ENCODE peak calls at places on chromosomes 11 and 22, in eight cellular contexts. G is transverse colon, E is heart left ventricle, P is uterus, V is lower leg skin, O is tibial nerve, H is IMR-90, R is ovary. C is an unnamed sample.

GRCh38 chr11:32210601-32211000 is 119.7 kb downstream of the RCN1 start:
- DNase-seq in R (no peak), P (no peak), E (no peak), V (no peak), G (no peak), H (peak), O (no peak), C (no peak)

GRCh38 chr22:26927841-26928240 is 270.5 kb downstream of the MIAT start:
- DNase-seq in H (no peak), O (no peak), V (no peak), E (no peak), P (no peak), G (no peak), R (no peak), C (no peak)

GRCh38 chr11:59918987-59919589 is 19.1 kb upstream of the OOSP1 start:
- DNase-seq in H (peak), P (no peak), O (peak), V (no peak), R (no peak), E (no peak), G (peak), C (peak)

GRCh38 chr11:32511926-32512325 is 71.7 kb upstream of the EIF3M start:
- DNase-seq in O (no peak), P (no peak), R (no peak), V (no peak), E (no peak), H (no peak), G (no peak), C (no peak)

GRCh38 chr22:49527611-49528419 is 299.9 kb downstream of the BRD1 start:
- DNase-seq in E (no peak), V (no peak), H (no peak), G (no peak), P (no peak), R (no peak), O (no peak), C (peak)

GRCh38 chr22:46017166-46017565 is 40.2 kb upstream of the WNT7B start:
- DNase-seq in E (no peak), O (no peak), V (no peak), P (no peak), R (no peak), H (peak), G (no peak), C (no peak)

GRCh38 chr11:10808553-10809372 is at the start of gene EIF4G2:
- DNase-seq in O (peak), E (peak), V (peak), H (peak), P (peak), G (peak), R (peak), C (peak)

GRCh38 chr11:44601471-44602370 is 36.3 kb downstream of the CD82 start:
- DNase-seq in R (no peak), H (no peak), V (no peak), P (no peak), G (peak), E (no peak), O (no peak), C (no peak)

GRCh38 chr11:9601041-9601875 is 27.8 kb downstream of the WEE1 start:
- DNase-seq in P (no peak), V (no peak), H (peak), R (no peak), G (peak), O (no peak), E (peak), C (no peak)

GRCh38 chr22:46066691-46067090 is 83.6 kb upstream of the PPARA start:
- DNase-seq in P (peak), R (peak), E (peak), G (peak), H (no peak), V (no peak), O (no peak), C (no peak)

GRCh38 chr11:62556872-62557631 is 10.4 kb upstream of the AHNAK start:
- DNase-seq in H (peak), P (no peak), V (no peak), E (no peak), G (peak), R (no peak), O (no peak), C (peak)

GRCh38 chr11:62559204-62559603 is 12.6 kb upstream of the AHNAK start:
- DNase-seq in O (no peak), P (no peak), R (peak), G (no peak), E (no peak), H (no peak), V (no peak), C (no peak)

GRCh38 chr11:62558669-62559068 is 12.1 kb upstream of the AHNAK start:
- DNase-seq in V (no peak), H (no peak), O (no peak), E (no peak), P (no peak), G (no peak), R (peak), C (no peak)

GRCh38 chr11:62556102-62556871 is 9.7 kb upstream of the AHNAK start:
- DNase-seq in G (peak), H (peak), E (peak), O (peak), P (peak), V (peak), R (peak), C (peak)

DNA sequence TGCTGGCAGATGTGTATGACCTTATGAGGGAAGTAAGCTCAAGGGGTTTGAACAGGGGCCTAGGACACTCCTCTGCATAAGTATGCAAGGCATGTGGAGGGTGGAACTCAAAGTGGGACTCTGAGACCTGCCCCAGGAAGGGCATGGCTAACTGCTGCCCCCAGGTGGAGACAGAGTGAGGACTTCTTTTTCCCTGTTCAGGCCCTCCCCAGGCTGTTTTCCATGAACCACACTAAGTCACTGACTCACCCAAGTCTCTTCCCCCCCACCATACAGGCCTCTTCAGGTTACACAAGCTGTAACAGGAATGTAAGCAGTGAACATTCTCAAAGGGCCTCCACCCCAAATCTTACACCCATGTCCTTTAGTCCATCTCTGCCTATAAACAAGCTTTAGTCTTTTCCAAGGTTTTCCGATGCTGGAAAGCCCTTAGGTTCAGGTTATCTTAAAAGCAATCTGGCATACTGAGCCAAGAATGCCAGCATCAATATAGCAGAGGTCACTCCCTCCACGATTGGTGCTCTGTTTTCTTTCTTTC is 13.1 kb downstream of the EEF1G start:
- DNase-seq in V (peak), R (peak), P (peak), G (peak), E (peak), O (peak), H (peak), C (peak)
- TF ChIP-seq POLR2A in V (no peak), R (no peak), P (no peak), G (no peak), E (no peak), O (no peak), H (peak), C (no peak)

GRCh38 chr11:121035823-121036222 is 11.9 kb downstream of the TBCEL start:
- DNase-seq in H (no peak), E (no peak), O (no peak), R (no peak), G (no peak), V (no peak), P (no peak), C (peak)
- TF ChIP-seq POLR2A in H (no peak), E (no peak), O (no peak), R (no peak), G (no peak), V (no peak), P (no peak), C (peak)

DNA sequence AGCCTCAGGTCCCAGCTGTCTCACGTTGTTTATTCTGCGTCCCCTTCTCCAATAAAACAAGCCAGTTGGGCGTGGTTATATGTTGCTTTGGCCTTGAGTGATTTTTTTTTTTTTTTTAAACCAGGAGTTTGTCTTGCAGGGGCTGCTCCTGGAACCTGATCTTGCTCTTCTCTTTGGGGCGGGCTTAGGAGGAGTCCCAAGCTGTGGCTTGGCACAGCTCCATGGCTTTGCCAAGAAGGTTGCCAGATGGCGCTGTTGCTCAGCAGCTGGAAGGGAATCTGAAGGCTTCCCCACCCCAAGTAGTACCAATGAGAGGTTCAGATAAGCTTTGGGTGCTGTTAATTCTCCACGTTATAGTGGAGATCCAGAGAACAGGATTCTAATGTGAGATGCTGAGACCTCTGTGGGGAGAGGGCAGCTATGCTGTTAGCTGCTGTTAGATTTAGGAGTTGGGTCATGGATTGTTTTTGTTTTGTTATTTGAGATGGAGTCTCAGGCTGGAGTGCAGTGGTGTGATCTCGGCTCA is 2.0 kb upstream of the FERMT3 start:
- DNase-seq in H (peak), G (peak), R (peak), P (peak), V (peak), E (peak), O (peak), C (peak)
- TF ChIP-seq POLR2A in H (no peak), G (no peak), R (no peak), P (no peak), V (no peak), E (no peak), O (no peak), C (no peak)

DNA sequence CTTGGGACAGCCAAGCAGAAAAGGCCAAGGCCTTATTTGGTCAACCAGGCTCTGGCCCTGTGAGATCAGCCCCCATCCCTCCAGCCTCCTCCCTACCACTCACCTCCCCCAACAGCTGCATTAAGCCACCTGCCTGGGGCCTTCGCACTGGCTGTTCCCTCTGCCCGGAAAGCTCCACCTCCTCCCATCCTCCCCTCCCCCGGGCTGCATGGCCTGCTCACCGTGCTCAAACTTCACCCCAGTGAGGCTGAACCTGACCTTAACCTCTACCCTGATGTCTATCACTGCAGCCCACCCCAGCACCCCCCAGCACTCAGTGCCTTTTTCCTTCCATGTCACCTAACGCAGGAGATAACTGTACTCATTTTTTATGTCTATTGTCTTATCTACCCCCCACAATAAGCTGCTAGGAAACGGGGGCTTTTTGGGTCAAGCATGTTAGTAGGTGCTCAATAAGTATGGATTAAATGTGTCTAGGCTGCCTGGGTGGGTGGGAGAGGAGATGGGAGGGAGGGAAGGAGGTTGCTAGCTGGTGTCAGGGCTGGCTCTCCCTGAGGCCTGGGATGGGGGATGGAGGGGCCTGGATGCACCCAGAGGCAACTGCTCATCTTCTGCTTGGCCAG is 912 bp downstream of the PTPRCAP start:
- DNase-seq in R (no peak), H (no peak), V (no peak), G (peak), P (peak), E (no peak), O (no peak), C (no peak)
- TF ChIP-seq POLR2A in R (no peak), H (no peak), V (no peak), G (no peak), P (no peak), E (no peak), O (no peak), C (no peak)

DNA sequence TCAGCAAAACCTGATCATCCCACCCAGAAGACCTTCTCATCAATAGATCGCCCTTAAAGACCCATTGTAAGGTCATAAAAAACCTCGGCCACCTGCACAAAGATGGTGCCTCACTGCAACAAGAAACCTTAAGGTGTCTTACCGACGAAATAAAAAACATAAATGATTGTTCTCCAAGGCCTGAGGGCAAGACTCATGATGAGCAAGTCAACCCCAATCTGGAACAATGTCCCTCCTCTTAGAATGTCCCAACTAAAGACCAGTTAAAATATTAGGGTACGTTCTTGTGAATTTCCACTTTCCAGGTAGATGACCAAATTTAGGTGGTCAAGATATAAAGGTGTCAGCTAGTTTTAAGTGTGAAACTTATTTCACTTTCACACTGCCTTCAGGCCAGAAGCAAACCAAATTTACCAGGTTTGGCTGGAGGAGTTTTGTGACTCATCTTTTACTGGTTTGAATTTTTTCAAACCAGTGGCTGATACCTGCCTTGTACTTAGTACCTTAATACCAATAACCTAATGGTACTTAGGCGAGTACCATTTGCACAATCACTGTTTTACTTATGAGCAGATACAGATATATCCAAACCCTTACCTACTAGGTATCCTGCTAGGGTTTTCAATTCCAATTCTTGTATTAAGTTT is 14.9 kb downstream of the KDELR3 start:
- DNase-seq in G (no peak), R (no peak), O (no peak), P (no peak), E (no peak), V (no peak), H (no peak), C (no peak)
- TF ChIP-seq POLR2A in G (no peak), R (no peak), O (no peak), P (no peak), E (no peak), V (no peak), H (peak), C (peak)

C was measured in erythroblast.